ENCODE peak calls at places on chromosomes 3 and 15, in five cellular contexts. One of them, this sample, is unnamed.

GRCh38 chr3:157527471-157527881 is 24.3 kb upstream of the VEPH1 start:
- DNase-seq in adrenal gland: no peak
- DNase-seq in prostate gland: no peak
- DNase-seq in neuronal stem cell: no peak
- DNase-seq in CD8-positive, alpha-beta T cell: no peak
- DNase-seq in this sample: no peak

GRCh38 chr3:126798521-126798920 is 94.5 kb downstream of the CHCHD6 start:
- DNase-seq in CD8-positive, alpha-beta T cell: no peak
- DNase-seq in neuronal stem cell: no peak
- DNase-seq in prostate gland: no peak
- DNase-seq in adrenal gland: no peak
- DNase-seq in this sample: no peak

GRCh38 chr3:30260747-30261146 is 345.7 kb upstream of the TGFBR2 start:
- DNase-seq in neuronal stem cell: no peak
- DNase-seq in adrenal gland: no peak
- DNase-seq in prostate gland: no peak
- DNase-seq in CD8-positive, alpha-beta T cell: no peak
- DNase-seq in this sample: no peak

GRCh38 chr15:29784413-29784812 is 37.9 kb downstream of the TJP1 start:
- DNase-seq in adrenal gland: no peak
- DNase-seq in CD8-positive, alpha-beta T cell: no peak
- DNase-seq in neuronal stem cell: no peak
- DNase-seq in prostate gland: no peak
- DNase-seq in this sample: no peak

GRCh38 chr3:42302924-42303634 is 37.1 kb upstream of the CCK start:
- DNase-seq in neuronal stem cell: no peak
- DNase-seq in adrenal gland: no peak
- DNase-seq in CD8-positive, alpha-beta T cell: no peak
- DNase-seq in prostate gland: no peak
- DNase-seq in this sample: no peak

GRCh38 chr3:196222876-196223595 is 6.7 kb downstream of the SLC51A start:
- DNase-seq in prostate gland: no peak
- DNase-seq in neuronal stem cell: no peak
- DNase-seq in CD8-positive, alpha-beta T cell: no peak
- DNase-seq in adrenal gland: no peak
- DNase-seq in this sample: no peak

GRCh38 chr3:136819784-136820640 is 1.1 kb downstream of the SLC35G2 start:
- DNase-seq in neuronal stem cell: peak
- DNase-seq in prostate gland: peak
- DNase-seq in adrenal gland: peak
- DNase-seq in CD8-positive, alpha-beta T cell: peak
- DNase-seq in this sample: peak

GRCh38 chr3:105526349-105527111 is 159.8 kb downstream of the ALCAM start:
- DNase-seq in prostate gland: no peak
- DNase-seq in neuronal stem cell: no peak
- DNase-seq in adrenal gland: no peak
- DNase-seq in CD8-positive, alpha-beta T cell: no peak
- DNase-seq in this sample: no peak

GRCh38 chr3:65751123-65751700 is 287.5 kb downstream of the MAGI1 start:
- DNase-seq in CD8-positive, alpha-beta T cell: no peak
- DNase-seq in adrenal gland: peak
- DNase-seq in prostate gland: peak
- DNase-seq in neuronal stem cell: peak
- DNase-seq in this sample: no peak

GRCh38 chr3:69214241-69214640 is 91.8 kb upstream of the LMOD3 start:
- DNase-seq in adrenal gland: no peak
- DNase-seq in CD8-positive, alpha-beta T cell: no peak
- DNase-seq in prostate gland: no peak
- DNase-seq in neuronal stem cell: no peak
- DNase-seq in this sample: no peak

GRCh38 chr3:8491246-8491645 is 10.4 kb upstream of the LMCD1 start:
- DNase-seq in prostate gland: no peak
- DNase-seq in adrenal gland: no peak
- DNase-seq in CD8-positive, alpha-beta T cell: no peak
- DNase-seq in neuronal stem cell: no peak
- DNase-seq in this sample: no peak

GRCh38 chr15:70503073-70503745 is 260.1 kb downstream of the UACA start:
- DNase-seq in prostate gland: no peak
- DNase-seq in neuronal stem cell: no peak
- DNase-seq in CD8-positive, alpha-beta T cell: no peak
- DNase-seq in adrenal gland: no peak
- DNase-seq in this sample: no peak

GRCh38 chr15:71332605-71333004 is 217.3 kb downstream of the THSD4 start:
- DNase-seq in neuronal stem cell: no peak
- DNase-seq in prostate gland: no peak
- DNase-seq in CD8-positive, alpha-beta T cell: no peak
- DNase-seq in adrenal gland: no peak
- DNase-seq in this sample: no peak

GRCh38 chr15:89772933-89773583 is 3.1 kb upstream of the MESP2 start:
- DNase-seq in adrenal gland: no peak
- DNase-seq in neuronal stem cell: no peak
- DNase-seq in CD8-positive, alpha-beta T cell: no peak
- DNase-seq in prostate gland: no peak
- DNase-seq in this sample: no peak

GRCh38 chr3:100602506-100603444 is 6.6 kb upstream of the ADGRG7 start:
- DNase-seq in neuronal stem cell: no peak
- DNase-seq in CD8-positive, alpha-beta T cell: no peak
- DNase-seq in prostate gland: no peak
- DNase-seq in adrenal gland: no peak
- DNase-seq in this sample: no peak

GRCh38 chr3:65924762-65925161 is 114.0 kb downstream of the MAGI1 start:
- DNase-seq in CD8-positive, alpha-beta T cell: no peak
- DNase-seq in neuronal stem cell: no peak
- DNase-seq in prostate gland: no peak
- DNase-seq in adrenal gland: no peak
- DNase-seq in this sample: no peak

GRCh38 chr3:161415506-161416231 is 44.4 kb upstream of the SPTSSB start:
- DNase-seq in prostate gland: peak
- DNase-seq in neuronal stem cell: no peak
- DNase-seq in adrenal gland: no peak
- DNase-seq in CD8-positive, alpha-beta T cell: no peak
- DNase-seq in this sample: no peak

GRCh38 chr15:78003539-78004008 is 73.9 kb downstream of the TBC1D2B start:
- DNase-seq in CD8-positive, alpha-beta T cell: no peak
- DNase-seq in adrenal gland: peak
- DNase-seq in prostate gland: peak
- DNase-seq in neuronal stem cell: no peak
- DNase-seq in this sample: no peak

GRCh38 chr3:129440648-129441190 is 695 bp downstream of the IFT122 start:
- DNase-seq in prostate gland: no peak
- DNase-seq in adrenal gland: no peak
- DNase-seq in neuronal stem cell: no peak
- DNase-seq in CD8-positive, alpha-beta T cell: no peak
- DNase-seq in this sample: no peak

GRCh38 chr3:186307594-186307993 is 54.4 kb downstream of the DGKG start:
- DNase-seq in neuronal stem cell: peak
- DNase-seq in prostate gland: no peak
- DNase-seq in adrenal gland: no peak
- DNase-seq in CD8-positive, alpha-beta T cell: no peak
- DNase-seq in this sample: no peak

GRCh38 chr3:71052725-71053124 is 530.8 kb downstream of the FOXP1 start:
- DNase-seq in neuronal stem cell: no peak
- DNase-seq in adrenal gland: no peak
- DNase-seq in CD8-positive, alpha-beta T cell: no peak
- DNase-seq in prostate gland: no peak
- DNase-seq in this sample: no peak

GRCh38 chr15:75823860-75824613 is 19.2 kb upstream of the UBE2Q2 start:
- DNase-seq in prostate gland: no peak
- DNase-seq in neuronal stem cell: peak
- DNase-seq in CD8-positive, alpha-beta T cell: no peak
- DNase-seq in adrenal gland: no peak
- DNase-seq in this sample: no peak

GRCh38 chr3:132256984-132257383 is 60.2 kb upstream of the ACP3 start:
- DNase-seq in prostate gland: peak
- DNase-seq in neuronal stem cell: peak
- DNase-seq in adrenal gland: peak
- DNase-seq in CD8-positive, alpha-beta T cell: no peak
- DNase-seq in this sample: no peak

GRCh38 chr15:73082719-73083275 is 30.5 kb downstream of the NEO1 start:
- DNase-seq in adrenal gland: no peak
- DNase-seq in neuronal stem cell: no peak
- DNase-seq in CD8-positive, alpha-beta T cell: no peak
- DNase-seq in prostate gland: no peak
- DNase-seq in this sample: no peak

GRCh38 chr3:171458857-171459129 is 1.4 kb downstream of the TNIK start:
- DNase-seq in neuronal stem cell: peak
- DNase-seq in CD8-positive, alpha-beta T cell: no peak
- DNase-seq in adrenal gland: no peak
- DNase-seq in prostate gland: no peak
- DNase-seq in this sample: no peak

GRCh38 chr15:99132584-99133287 is 27.9 kb downstream of the SYNM start:
- DNase-seq in neuronal stem cell: no peak
- DNase-seq in adrenal gland: peak
- DNase-seq in CD8-positive, alpha-beta T cell: no peak
- DNase-seq in prostate gland: no peak
- DNase-seq in this sample: no peak

GRCh38 chr3:7371693-7372572 is 511.0 kb downstream of the GRM7 start:
- DNase-seq in neuronal stem cell: no peak
- DNase-seq in CD8-positive, alpha-beta T cell: no peak
- DNase-seq in prostate gland: no peak
- DNase-seq in adrenal gland: no peak
- DNase-seq in this sample: no peak

GRCh38 chr15:95584088-95584487 is 746.4 kb upstream of the NR2F2 start:
- DNase-seq in CD8-positive, alpha-beta T cell: no peak
- DNase-seq in prostate gland: no peak
- DNase-seq in adrenal gland: no peak
- DNase-seq in neuronal stem cell: no peak
- DNase-seq in this sample: no peak

GRCh38 chr15:51024735-51025453 is 69.8 kb downstream of the TNFAIP8L3 start:
- DNase-seq in CD8-positive, alpha-beta T cell: no peak
- DNase-seq in prostate gland: peak
- DNase-seq in adrenal gland: no peak
- DNase-seq in neuronal stem cell: no peak
- DNase-seq in this sample: no peak

DNA sequence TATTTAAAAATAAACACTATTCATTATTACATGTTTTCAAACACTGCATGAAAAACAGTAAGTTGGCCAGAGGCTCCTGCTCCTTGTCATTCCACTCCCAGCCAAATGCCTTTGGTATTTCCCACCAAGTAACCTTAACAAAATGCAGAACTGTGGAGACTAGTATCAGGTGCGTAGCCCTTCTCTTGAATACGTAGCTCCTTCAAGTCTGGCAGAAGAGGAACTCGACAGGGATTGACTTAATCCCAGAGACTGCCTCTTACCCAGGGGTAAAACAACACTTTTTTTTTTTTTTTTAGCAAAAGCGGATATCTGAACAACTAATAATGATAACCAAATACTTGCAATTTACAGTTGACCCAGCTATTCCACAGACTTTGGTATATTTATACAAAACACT is 738 bp downstream of the COMMD2 start:
- DNase-seq in prostate gland: no peak
- DNase-seq in adrenal gland: no peak
- DNase-seq in neuronal stem cell: no peak
- DNase-seq in CD8-positive, alpha-beta T cell: no peak
- DNase-seq in this sample: no peak
- H3K27ac ChIP-seq in prostate gland: peak
- H3K27ac ChIP-seq in adrenal gland: no peak
- H3K27ac ChIP-seq in neuronal stem cell: no peak
- H3K27ac ChIP-seq in CD8-positive, alpha-beta T cell: peak
- H3K27ac ChIP-seq in this sample: peak

GRCh38 chr15:42011074-42011473 is 9.8 kb downstream of the PLA2G4E start:
- DNase-seq in adrenal gland: no peak
- DNase-seq in CD8-positive, alpha-beta T cell: no peak
- DNase-seq in prostate gland: peak
- DNase-seq in neuronal stem cell: no peak
- DNase-seq in this sample: no peak
- H3K27ac ChIP-seq in adrenal gland: no peak
- H3K27ac ChIP-seq in CD8-positive, alpha-beta T cell: no peak
- H3K27ac ChIP-seq in prostate gland: no peak
- H3K27ac ChIP-seq in neuronal stem cell: no peak
- H3K27ac ChIP-seq in this sample: no peak

GRCh38 chr3:64187065-64187959 is 38.0 kb downstream of the PRICKLE2 start:
- DNase-seq in adrenal gland: peak
- DNase-seq in neuronal stem cell: no peak
- DNase-seq in prostate gland: peak
- DNase-seq in CD8-positive, alpha-beta T cell: no peak
- DNase-seq in this sample: no peak
- H3K27ac ChIP-seq in adrenal gland: no peak
- H3K27ac ChIP-seq in neuronal stem cell: no peak
- H3K27ac ChIP-seq in prostate gland: peak
- H3K27ac ChIP-seq in CD8-positive, alpha-beta T cell: no peak
- H3K27ac ChIP-seq in this sample: peak

GRCh38 chr3:32882603-32883025 is 64.8 kb downstream of the TRIM71 start:
- DNase-seq in neuronal stem cell: no peak
- DNase-seq in prostate gland: no peak
- DNase-seq in adrenal gland: no peak
- DNase-seq in CD8-positive, alpha-beta T cell: no peak
- DNase-seq in this sample: no peak

GRCh38 chr3:32881624-32882023 is 63.8 kb downstream of the TRIM71 start:
- DNase-seq in CD8-positive, alpha-beta T cell: no peak
- DNase-seq in adrenal gland: no peak
- DNase-seq in prostate gland: no peak
- DNase-seq in neuronal stem cell: no peak
- DNase-seq in this sample: no peak

GRCh38 chr3:32882180-32882579 is 64.4 kb downstream of the TRIM71 start:
- DNase-seq in neuronal stem cell: no peak
- DNase-seq in prostate gland: no peak
- DNase-seq in CD8-positive, alpha-beta T cell: no peak
- DNase-seq in adrenal gland: no peak
- DNase-seq in this sample: no peak

GRCh38 chr3:32877598-32877997 is 59.8 kb downstream of the TRIM71 start:
- DNase-seq in CD8-positive, alpha-beta T cell: no peak
- DNase-seq in prostate gland: no peak
- DNase-seq in adrenal gland: no peak
- DNase-seq in neuronal stem cell: no peak
- DNase-seq in this sample: no peak

DNA sequence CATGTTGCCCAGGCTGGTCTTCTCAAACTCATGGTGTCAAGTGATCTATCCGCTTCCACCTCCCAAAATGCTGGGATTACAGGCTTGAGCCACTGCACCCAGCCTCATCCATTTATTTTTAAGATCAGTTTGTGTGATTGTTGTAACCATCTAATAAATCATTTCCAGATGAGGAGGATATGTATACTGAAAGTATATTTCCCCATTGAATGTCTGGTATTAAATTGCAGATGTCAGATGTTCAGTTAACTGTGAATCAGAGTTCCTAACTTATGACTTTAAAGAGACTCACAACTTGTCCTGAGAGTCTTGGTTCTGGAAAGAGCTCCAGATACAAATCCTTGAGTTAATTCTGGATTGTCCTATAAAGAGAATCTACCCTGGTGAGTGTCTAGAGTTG is 62.4 kb downstream of the TRIM71 start:
- DNase-seq in adrenal gland: no peak
- DNase-seq in CD8-positive, alpha-beta T cell: no peak
- DNase-seq in neuronal stem cell: no peak
- DNase-seq in prostate gland: no peak
- DNase-seq in this sample: no peak
- H3K27ac ChIP-seq in adrenal gland: no peak
- H3K27ac ChIP-seq in CD8-positive, alpha-beta T cell: no peak
- H3K27ac ChIP-seq in neuronal stem cell: no peak
- H3K27ac ChIP-seq in prostate gland: no peak
- H3K27ac ChIP-seq in this sample: no peak

This sample was measured in tibial artery.